ENCODE peak calls at places on chromosomes 3 and 15, in seven cellular contexts. G is endothelial cell of umbilical vein, Z is stomach, B is GM23338, H is breast epithelium, S is HCT116, W is SK-N-SH. T is an unnamed sample.

GRCh38 chr3:64863811-64864210 is 176.0 kb upstream of the ADAMTS9 start:
- DNase-seq in G (no peak), W (no peak), Z (no peak), H (no peak), S (no peak), B (no peak), T (no peak)

GRCh38 chr15:97301166-97301565 is 659.3 kb upstream of the ARRDC4 start:
- DNase-seq in Z (no peak), H (no peak), S (no peak), G (no peak), W (no peak), B (peak; percentile 41), T (no peak)

GRCh38 chr3:111906667-111907066 is 47.6 kb downstream of the PHLDB2 start:
- DNase-seq in B (no peak), Z (no peak), W (no peak), H (no peak), S (no peak), G (no peak), T (no peak)

GRCh38 chr15:96887730-96888129 is 557.2 kb downstream of the NR2F2 start:
- DNase-seq in B (no peak), G (peak; percentile 80), H (no peak), W (no peak), Z (no peak), S (no peak), T (no peak)

GRCh38 chr15:66302489-66302888 is 9.1 kb downstream of the DIS3L start:
- DNase-seq in B (no peak), S (no peak), G (no peak), Z (no peak), W (no peak), H (no peak), T (no peak)

GRCh38 chr3:38960953-38961622 is 90.7 kb downstream of the SCN11A start:
- DNase-seq in B (peak; percentile 82), H (no peak), S (peak; percentile 58), W (peak; percentile 56), Z (peak; percentile 52), G (peak; percentile 57), T (peak; percentile 43)

GRCh38 chr3:126485956-126486884 is 10.5 kb upstream of the ZXDC start:
- DNase-seq in Z (no peak), W (no peak), B (no peak), H (no peak), G (no peak), S (no peak), T (no peak)

GRCh38 chr3:58585005-58585786 is 8.0 kb upstream of the FAM107A start:
- DNase-seq in Z (peak; percentile 79), B (peak; percentile 94), S (peak; percentile 57), G (peak; percentile 67), W (peak; percentile 94), H (peak; percentile 80), T (no peak)

GRCh38 chr3:122263058-122263457 is 62.0 kb upstream of the CSTA start:
- DNase-seq in S (no peak), B (peak; percentile 71), Z (no peak), G (no peak), W (no peak), H (no peak), T (no peak)

GRCh38 chr3:67381667-67382272 is 272.6 kb downstream of the SUCLG2 start:
- DNase-seq in B (peak; percentile 49), S (no peak), H (no peak), G (peak; percentile 43), Z (no peak), W (peak; percentile 23), T (peak; percentile 11)

GRCh38 chr3:39919281-39919680 is 109.9 kb downstream of the MYRIP start:
- DNase-seq in Z (no peak), W (no peak), B (no peak), H (no peak), S (no peak), G (no peak), T (no peak)

DNA sequence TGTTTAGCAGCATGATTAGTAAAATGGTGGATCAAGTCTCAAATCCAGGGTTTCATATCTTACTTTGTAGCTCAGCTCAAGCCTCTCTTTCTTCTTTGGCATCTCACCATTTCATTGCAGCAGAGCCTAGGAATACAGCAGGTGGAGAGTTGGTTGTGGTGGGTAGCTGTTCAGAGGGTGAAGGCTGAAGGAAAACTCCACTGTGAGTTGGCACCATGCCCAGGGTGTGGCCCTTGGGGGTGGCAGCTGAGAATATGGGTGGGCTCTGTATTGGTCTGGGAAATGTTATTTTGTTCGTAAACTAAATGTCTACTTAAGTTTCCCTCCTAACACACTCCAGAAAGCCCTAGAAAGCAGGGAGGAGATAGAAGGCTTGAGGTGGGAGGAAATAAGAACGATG is 1.7 kb upstream of the MAP1A start:
- DNase-seq in H (no peak), Z (no peak), G (no peak), W (no peak), B (no peak), S (no peak), T (no peak)
- H3K4me3 ChIP-seq in H (no peak overlapping the region), Z (no peak overlapping the region), G (no peak overlapping the region), W (no peak overlapping the region), B (peak overlapping the region; percentile 52), S (no peak overlapping the region), T (no peak overlapping the region)

GRCh38 chr3:53775018-53775417 is 71.2 kb downstream of the CHDH start:
- DNase-seq in Z (no peak), S (no peak), G (no peak), H (no peak), B (no peak), W (no peak), T (no peak)

GRCh38 chr3:53774414-53774813 is 71.8 kb downstream of the CHDH start:
- DNase-seq in Z (no peak), S (no peak), G (no peak), H (no peak), W (no peak), B (no peak), T (no peak)

GRCh38 chr3:53773330-53773583 is 73.0 kb downstream of the CHDH start:
- DNase-seq in S (no peak), Z (no peak), W (peak; percentile 42), B (no peak), H (no peak), G (no peak), T (no peak)

GRCh38 chr3:53772562-53773329 is 73.5 kb downstream of the CHDH start:
- DNase-seq in H (no peak), G (no peak), B (no peak), W (no peak), Z (no peak), S (no peak), T (no peak)

GRCh38 chr3:53773586-53774368 is 72.4 kb downstream of the CHDH start:
- DNase-seq in G (no peak), W (peak; percentile 60), Z (no peak), S (no peak), H (no peak), B (no peak), T (no peak)
- TF ChIP-seq POLR2AphosphoS5 in G (no peak), W (no peak), Z (no peak), S (no peak), H (no peak), B (no peak), T (no peak)

GRCh38 chr3:7728566-7729519 is 772.8 kb upstream of the LMCD1 start:
- DNase-seq in S (no peak), W (no peak), Z (no peak), H (no peak), B (peak; percentile 12), G (no peak), T (no peak)

GRCh38 chr3:7739754-7740153 is 761.9 kb upstream of the LMCD1 start:
- DNase-seq in W (no peak), S (no peak), Z (no peak), B (no peak), G (no peak), H (no peak), T (no peak)

GRCh38 chr3:7737263-7737662 is 764.4 kb upstream of the LMCD1 start:
- DNase-seq in G (no peak), B (no peak), H (no peak), Z (no peak), S (no peak), W (no peak), T (no peak)

GRCh38 chr3:7733933-7734332 is 767.7 kb upstream of the LMCD1 start:
- DNase-seq in H (no peak), Z (no peak), S (no peak), W (no peak), B (no peak), G (peak; percentile 78), T (no peak)

DNA sequence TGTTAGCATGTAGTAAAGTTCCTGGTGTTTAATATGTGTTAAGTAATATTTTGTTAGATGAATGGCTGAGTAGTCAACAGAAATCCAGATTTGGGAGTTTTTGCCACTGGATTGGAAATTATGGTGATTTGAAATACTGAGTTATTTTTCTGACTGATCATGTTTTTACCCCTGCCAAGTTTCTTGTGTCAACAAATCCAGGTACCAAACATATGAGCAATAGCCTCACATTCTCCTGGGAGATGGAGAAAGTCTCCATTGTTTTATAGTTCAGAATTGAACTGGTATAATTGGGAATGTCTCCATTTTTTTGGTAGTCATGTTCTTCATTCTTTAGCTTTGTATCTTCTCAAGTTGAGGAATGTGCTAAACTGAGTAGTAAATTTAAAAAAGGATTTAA is 767.2 kb upstream of the LMCD1 start:
- DNase-seq in W (no peak), G (peak; percentile 71), B (no peak), Z (no peak), S (no peak), H (no peak), T (no peak)
- H3K4me3 ChIP-seq in W (no peak overlapping the region), G (no peak overlapping the region), B (no peak overlapping the region), Z (no peak overlapping the region), S (no peak overlapping the region), H (no peak overlapping the region), T (no peak overlapping the region)

GRCh38 chr15:89463113-89463512 is 33.3 kb downstream of the RHCG start:
- DNase-seq in Z (no peak), G (no peak), W (no peak), S (no peak), H (no peak), B (no peak), T (no peak)

GRCh38 chr15:89460048-89460447 is 36.3 kb downstream of the RHCG start:
- DNase-seq in W (no peak), S (no peak), B (no peak), Z (no peak), H (no peak), G (no peak), T (no peak)

GRCh38 chr15:89459271-89460038 is 36.9 kb downstream of the RHCG start:
- DNase-seq in W (no peak), G (no peak), S (no peak), B (no peak), H (no peak), Z (no peak), T (no peak)

GRCh38 chr15:89461386-89461785 is 35.0 kb downstream of the RHCG start:
- DNase-seq in G (no peak), W (no peak), S (no peak), Z (no peak), B (no peak), H (no peak), T (no peak)

DNA sequence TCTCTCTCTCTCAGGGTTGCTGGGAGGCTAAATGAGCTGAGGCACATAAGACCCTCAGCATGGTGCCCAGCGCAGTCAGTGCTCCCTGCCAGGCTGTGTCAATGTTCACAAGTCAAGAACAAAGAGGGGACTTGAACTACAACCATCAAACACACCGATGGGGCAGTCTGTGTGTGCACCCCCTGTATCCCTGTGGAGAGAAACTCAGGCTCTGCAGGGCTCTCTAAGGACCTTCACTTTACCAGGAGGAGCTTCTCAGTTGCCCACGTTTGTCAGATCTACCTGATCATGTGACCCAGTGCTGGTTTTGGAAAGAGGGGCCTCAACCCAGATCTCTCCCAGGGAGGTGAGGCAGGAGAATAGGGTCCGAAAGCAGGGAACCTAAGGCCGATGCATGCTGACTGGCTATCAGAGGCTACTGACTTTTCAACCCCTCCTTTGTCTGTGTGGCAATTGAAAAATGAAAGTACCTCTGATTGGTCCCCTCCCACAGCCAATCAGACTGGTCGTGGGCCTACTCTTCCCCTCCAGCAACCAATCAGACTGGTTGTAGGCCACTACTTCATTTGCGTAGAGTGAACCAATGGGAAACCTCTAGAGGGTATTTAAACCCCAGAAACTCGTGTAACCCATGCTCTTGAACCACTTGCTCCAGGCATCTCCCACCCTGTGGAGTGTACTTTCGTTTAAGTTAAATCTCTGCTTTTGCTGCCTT is 34.0 kb downstream of the RHCG start:
- DNase-seq in G (no peak), S (peak; percentile 13), W (no peak), Z (no peak), H (no peak), B (peak; percentile 59), T (no peak)
- TF ChIP-seq POLR2AphosphoS5 in G (no peak), S (no peak), W (no peak), Z (no peak), H (no peak), B (no peak), T (no peak)

T was measured in HL-60.